ENCODE peak calls at places on chromosome 15, in four cellular contexts. One of them, this sample, is unnamed.

GRCh38 chr15:47551559-47551958 is 165.7 kb upstream of the SEMA6D start:
- DNase-seq in psoas muscle: no peak
- DNase-seq in cardiac muscle cell: no peak
- DNase-seq in A549: no peak
- DNase-seq in this sample: no peak

GRCh38 chr15:75902129-75902557 is 1.5 kb upstream of the FBXO22 start:
- DNase-seq in psoas muscle: no peak
- DNase-seq in cardiac muscle cell: peak; percentile 11
- DNase-seq in A549: no peak
- DNase-seq in this sample: no peak

GRCh38 chr15:32747886-32748285 is 30.1 kb downstream of the GREM1 start:
- DNase-seq in psoas muscle: no peak
- DNase-seq in cardiac muscle cell: no peak
- DNase-seq in A549: no peak
- DNase-seq in this sample: no peak

GRCh38 chr15:80804970-80805495 is 25.9 kb downstream of the CEMIP start:
- DNase-seq in psoas muscle: no peak
- DNase-seq in cardiac muscle cell: no peak
- DNase-seq in A549: no peak
- DNase-seq in this sample: peak; percentile 61

GRCh38 chr15:95175914-95176658 is 944.7 kb downstream of the MCTP2 start:
- DNase-seq in psoas muscle: no peak
- DNase-seq in cardiac muscle cell: peak; percentile 89
- DNase-seq in A549: no peak
- DNase-seq in this sample: peak; percentile 63

GRCh38 chr15:79943820-79944219 is 27.2 kb downstream of the BCL2A1 start:
- DNase-seq in psoas muscle: no peak
- DNase-seq in cardiac muscle cell: peak; percentile 27
- DNase-seq in A549: peak; percentile 72
- DNase-seq in this sample: peak; percentile 70

GRCh38 chr15:41926184-41927056 is 32.6 kb upstream of the SPTBN5 start:
- DNase-seq in psoas muscle: no peak
- DNase-seq in cardiac muscle cell: no peak
- DNase-seq in A549: no peak
- DNase-seq in this sample: no peak

GRCh38 chr15:66188464-66188863 is 65.1 kb downstream of the MEGF11 start:
- DNase-seq in psoas muscle: no peak
- DNase-seq in cardiac muscle cell: no peak
- DNase-seq in A549: no peak
- DNase-seq in this sample: no peak

GRCh38 chr15:48966595-48967301 is 3.0 kb upstream of the SHC4 start:
- DNase-seq in psoas muscle: no peak
- DNase-seq in cardiac muscle cell: peak; percentile 46
- DNase-seq in A549: no peak
- DNase-seq in this sample: peak; percentile 80

GRCh38 chr15:45221967-45222366 is 30.1 kb upstream of the SLC28A2 start:
- DNase-seq in psoas muscle: no peak
- DNase-seq in cardiac muscle cell: no peak
- DNase-seq in A549: no peak
- DNase-seq in this sample: no peak

GRCh38 chr15:25862087-25862468 is 1.0 kb downstream of the ATP10A start:
- DNase-seq in psoas muscle: no peak
- DNase-seq in cardiac muscle cell: no peak
- DNase-seq in A549: no peak
- DNase-seq in this sample: no peak

GRCh38 chr15:50148362-50148963 is 29.4 kb upstream of the ATP8B4 start:
- DNase-seq in psoas muscle: no peak
- DNase-seq in cardiac muscle cell: peak; percentile 87
- DNase-seq in A549: no peak
- DNase-seq in this sample: peak; percentile 74

GRCh38 chr15:51856714-51857380 is 27.4 kb downstream of the TMOD3 start:
- DNase-seq in psoas muscle: no peak
- DNase-seq in cardiac muscle cell: no peak
- DNase-seq in A549: no peak
- DNase-seq in this sample: no peak

GRCh38 chr15:27847775-27848710 is 251.1 kb downstream of the OCA2 start:
- DNase-seq in psoas muscle: no peak
- DNase-seq in cardiac muscle cell: no peak
- DNase-seq in A549: no peak
- DNase-seq in this sample: no peak

GRCh38 chr15:69489101-69489571 is 36.5 kb downstream of the RPLP1 start:
- DNase-seq in psoas muscle: no peak
- DNase-seq in cardiac muscle cell: peak; percentile 90
- DNase-seq in A549: no peak
- DNase-seq in this sample: no peak

GRCh38 chr15:36951747-36952247 is 148.6 kb downstream of the MEIS2 start:
- DNase-seq in psoas muscle: peak; percentile 12
- DNase-seq in cardiac muscle cell: peak; percentile 83
- DNase-seq in A549: no peak
- DNase-seq in this sample: peak; percentile 79

GRCh38 chr15:38461089-38461833 is 7.3 kb downstream of the FAM98B start:
- DNase-seq in psoas muscle: no peak
- DNase-seq in cardiac muscle cell: peak; percentile 18
- DNase-seq in A549: no peak
- DNase-seq in this sample: no peak

GRCh38 chr15:61053401-61053800 is 175.7 kb downstream of the RORA start:
- DNase-seq in psoas muscle: no peak
- DNase-seq in cardiac muscle cell: no peak
- DNase-seq in A549: no peak
- DNase-seq in this sample: no peak

GRCh38 chr15:50358805-50359204 is 3.8 kb upstream of the GABPB1 start:
- DNase-seq in psoas muscle: no peak
- DNase-seq in cardiac muscle cell: peak; percentile 51
- DNase-seq in A549: peak; percentile 77
- DNase-seq in this sample: no peak

GRCh38 chr15:60620707-60621106 is 141.8 kb upstream of the ICE2 start:
- DNase-seq in psoas muscle: peak; percentile 76
- DNase-seq in cardiac muscle cell: peak; percentile 30
- DNase-seq in A549: no peak
- DNase-seq in this sample: peak; percentile 59

GRCh38 chr15:67156834-67157233 is 91.4 kb downstream of the SMAD3 start:
- DNase-seq in psoas muscle: no peak
- DNase-seq in cardiac muscle cell: no peak
- DNase-seq in A549: no peak
- DNase-seq in this sample: no peak

GRCh38 chr15:88309363-88309762 is 52.8 kb upstream of the NTRK3 start:
- DNase-seq in psoas muscle: no peak
- DNase-seq in cardiac muscle cell: no peak
- DNase-seq in A549: no peak
- DNase-seq in this sample: no peak

GRCh38 chr15:92693922-92694331 is 38.4 kb upstream of the FAM174B start:
- DNase-seq in psoas muscle: no peak
- DNase-seq in cardiac muscle cell: peak; percentile 51
- DNase-seq in A549: peak; percentile 79
- DNase-seq in this sample: no peak

GRCh38 chr15:64249842-64250575 is 87.2 kb upstream of the PPIB start:
- DNase-seq in psoas muscle: no peak
- DNase-seq in cardiac muscle cell: no peak
- DNase-seq in A549: no peak
- DNase-seq in this sample: peak; percentile 36

GRCh38 chr15:64875641-64876223 is 34.0 kb downstream of the PLEKHO2 start:
- DNase-seq in psoas muscle: no peak
- DNase-seq in cardiac muscle cell: peak; percentile 49
- DNase-seq in A549: no peak
- DNase-seq in this sample: no peak

GRCh38 chr15:67033012-67033411 is 32.4 kb upstream of the SMAD3 start:
- DNase-seq in psoas muscle: no peak
- DNase-seq in cardiac muscle cell: no peak
- DNase-seq in A549: no peak
- DNase-seq in this sample: no peak

GRCh38 chr15:51267047-51267713 is 71.2 kb downstream of the CYP19A1 start:
- DNase-seq in psoas muscle: no peak
- DNase-seq in cardiac muscle cell: peak; percentile 31
- DNase-seq in A549: no peak
- DNase-seq in this sample: no peak

GRCh38 chr15:82882250-82882928 is 70.1 kb downstream of the HOMER2 start:
- DNase-seq in psoas muscle: peak; percentile 27
- DNase-seq in cardiac muscle cell: no peak
- DNase-seq in A549: no peak
- DNase-seq in this sample: no peak

GRCh38 chr15:69755571-69756310 is 303.1 kb downstream of the RPLP1 start:
- DNase-seq in psoas muscle: no peak
- DNase-seq in cardiac muscle cell: peak; percentile 29
- DNase-seq in A549: no peak
- DNase-seq in this sample: no peak

GRCh38 chr15:101407439-101407838 is 82.1 kb downstream of the PCSK6 start:
- DNase-seq in psoas muscle: no peak
- DNase-seq in cardiac muscle cell: no peak
- DNase-seq in A549: no peak
- DNase-seq in this sample: no peak

GRCh38 chr15:100781061-100781960 is 98.3 kb upstream of the ALDH1A3 start:
- DNase-seq in psoas muscle: no peak
- DNase-seq in cardiac muscle cell: no peak
- DNase-seq in A549: no peak
- DNase-seq in this sample: no peak

GRCh38 chr15:81909229-81910087 is 136.4 kb downstream of the MEX3B start:
- DNase-seq in psoas muscle: no peak
- DNase-seq in cardiac muscle cell: no peak
- DNase-seq in A549: no peak
- DNase-seq in this sample: no peak

GRCh38 chr15:49844390-49844789 is 223.5 kb downstream of the DTWD1 start:
- DNase-seq in psoas muscle: no peak
- DNase-seq in cardiac muscle cell: no peak
- DNase-seq in A549: no peak
- DNase-seq in this sample: no peak

GRCh38 chr15:67072442-67072841 is 7.0 kb downstream of the SMAD3 start:
- DNase-seq in psoas muscle: no peak
- DNase-seq in cardiac muscle cell: no peak
- DNase-seq in A549: no peak
- DNase-seq in this sample: no peak

GRCh38 chr15:47300035-47300434 is 417.3 kb upstream of the SEMA6D start:
- DNase-seq in psoas muscle: no peak
- DNase-seq in cardiac muscle cell: no peak
- DNase-seq in A549: no peak
- DNase-seq in this sample: peak; percentile 20

GRCh38 chr15:98787936-98788757 is 139.8 kb downstream of the IGF1R start:
- DNase-seq in psoas muscle: no peak
- DNase-seq in cardiac muscle cell: no peak
- DNase-seq in A549: peak; percentile 44
- DNase-seq in this sample: no peak

GRCh38 chr15:49751191-49751590 is 130.3 kb downstream of the DTWD1 start:
- DNase-seq in psoas muscle: peak; percentile 27
- DNase-seq in cardiac muscle cell: no peak
- DNase-seq in A549: no peak
- DNase-seq in this sample: no peak

GRCh38 chr15:56047354-56047753 is 53.9 kb upstream of the NEDD4 start:
- DNase-seq in psoas muscle: no peak
- DNase-seq in cardiac muscle cell: peak; percentile 17
- DNase-seq in A549: no peak
- DNase-seq in this sample: no peak

DNA sequence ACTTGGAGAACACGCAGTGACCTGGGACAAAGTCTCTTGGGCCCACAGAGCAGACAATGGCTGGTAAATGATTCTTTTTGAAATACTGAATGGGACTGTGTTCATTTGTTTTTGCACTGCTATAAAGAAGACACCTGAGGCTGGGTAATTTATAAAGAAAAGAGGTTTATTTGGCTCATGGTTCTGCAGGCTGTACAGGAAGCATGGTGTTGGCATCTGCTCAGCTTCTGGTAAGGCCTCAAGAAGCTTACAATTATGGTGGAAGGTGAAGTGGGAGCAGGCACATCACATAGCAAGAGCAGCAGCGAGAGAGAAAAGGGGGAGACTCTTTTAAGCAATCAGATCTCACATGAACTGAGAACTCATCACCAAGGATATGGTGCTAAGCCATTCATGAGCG is 321.6 kb downstream of the THSD4 start:
- DNase-seq in psoas muscle: no peak
- DNase-seq in cardiac muscle cell: no peak
- DNase-seq in A549: no peak
- DNase-seq in this sample: no peak
- H3K27ac ChIP-seq in psoas muscle: no peak overlapping the region
- H3K27ac ChIP-seq in cardiac muscle cell: no peak overlapping the region
- H3K27ac ChIP-seq in A549: peak overlapping the region; percentile 69
- H3K27ac ChIP-seq in this sample: no peak overlapping the region

DNA sequence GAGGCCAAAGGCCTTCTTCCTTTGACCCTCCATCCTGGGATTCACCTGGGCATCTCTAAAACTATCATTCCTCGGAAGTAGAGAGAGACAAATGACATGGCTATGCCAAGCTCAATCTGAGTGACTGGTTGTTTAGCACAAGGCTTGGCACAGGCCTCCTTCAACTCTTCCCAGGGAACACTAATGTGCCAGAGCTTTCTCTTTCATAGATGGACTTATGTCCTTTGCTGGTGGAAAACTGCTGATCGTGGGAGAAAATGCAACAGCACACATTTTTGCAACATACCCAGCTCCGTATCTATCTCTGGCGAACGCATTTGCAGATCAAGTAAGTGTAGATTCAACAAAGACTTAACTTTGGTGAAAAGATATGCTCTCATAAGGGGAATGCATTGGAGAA is 36.5 kb downstream of the AQP9 start:
- DNase-seq in psoas muscle: no peak
- DNase-seq in cardiac muscle cell: no peak
- DNase-seq in A549: no peak
- DNase-seq in this sample: no peak
- TF ChIP-seq CTCF in psoas muscle: no peak
- TF ChIP-seq CTCF in cardiac muscle cell: no peak
- TF ChIP-seq CTCF in A549: no peak
- TF ChIP-seq CTCF in this sample: no peak

GRCh38 chr15:31402003-31402402 is 75.4 kb downstream of the KLF13 start:
- DNase-seq in psoas muscle: no peak
- DNase-seq in cardiac muscle cell: no peak
- DNase-seq in A549: no peak
- DNase-seq in this sample: no peak

GRCh38 chr15:31402511-31403056 is 75.9 kb downstream of the KLF13 start:
- DNase-seq in psoas muscle: no peak
- DNase-seq in cardiac muscle cell: peak; percentile 96
- DNase-seq in A549: no peak
- DNase-seq in this sample: no peak

GRCh38 chr15:31399544-31400171 is 73.0 kb downstream of the KLF13 start:
- DNase-seq in psoas muscle: no peak
- DNase-seq in cardiac muscle cell: peak; percentile 43
- DNase-seq in A549: no peak
- DNase-seq in this sample: no peak

GRCh38 chr15:31400222-31400927 is 73.7 kb downstream of the KLF13 start:
- DNase-seq in psoas muscle: no peak
- DNase-seq in cardiac muscle cell: no peak
- DNase-seq in A549: no peak
- DNase-seq in this sample: no peak

DNA sequence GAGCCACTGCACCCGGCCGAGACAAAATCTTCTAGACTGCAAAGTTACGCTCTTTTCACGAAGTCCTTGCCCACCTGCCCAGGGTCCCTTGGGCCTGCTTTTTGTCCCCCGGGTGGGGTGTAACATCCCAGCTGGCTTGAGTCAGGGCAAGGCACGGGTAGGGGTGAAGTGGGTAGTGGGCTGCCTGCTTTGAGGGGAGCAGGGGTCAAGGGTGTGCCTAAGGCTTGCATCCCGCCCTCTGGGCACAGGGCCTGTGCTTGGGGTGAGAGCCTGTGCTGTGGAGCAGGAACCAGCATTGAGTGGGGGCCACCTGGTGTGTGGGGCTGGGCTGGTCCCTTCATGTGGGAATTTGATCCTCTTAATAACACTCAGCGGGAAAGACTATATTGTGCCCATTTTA is 74.6 kb downstream of the KLF13 start:
- DNase-seq in psoas muscle: no peak
- DNase-seq in cardiac muscle cell: no peak
- DNase-seq in A549: no peak
- DNase-seq in this sample: no peak
- H3K4me1 ChIP-seq in psoas muscle: peaks cover 15% of the 10 kb centered on the region
- H3K4me1 ChIP-seq in cardiac muscle cell: peaks cover 19% of the 10 kb centered on the region
- H3K4me1 ChIP-seq in A549: peaks cover 47% of the 10 kb centered on the region
- H3K4me1 ChIP-seq in this sample: peaks cover 31% of the 10 kb centered on the region

GRCh38 chr15:84783493-84784251 is 33.5 kb upstream of the ALPK3 start:
- DNase-seq in psoas muscle: no peak
- DNase-seq in cardiac muscle cell: no peak
- DNase-seq in A549: no peak
- DNase-seq in this sample: no peak
- H3K27ac ChIP-seq in psoas muscle: peak overlapping the region; percentile 89
- H3K27ac ChIP-seq in cardiac muscle cell: no peak overlapping the region
- H3K27ac ChIP-seq in A549: no peak overlapping the region
- H3K27ac ChIP-seq in this sample: no peak overlapping the region